ENCODE peak calls at places on chromosomes 5 and 9, in seven cellular contexts. R, M, D, G, V, P and B are unnamed samples. For H3K9me3 and H3K4me1, the result is how much of the 10 kb centered on the place peaks cover.

GRCh38 chr5:179167871-179168451 is 107.8 kb downstream of the ZNF354C start:
- DNase-seq in V (peak), D (no peak), G (no peak), M (no peak), P (no peak), R (no peak), B (no peak)

GRCh38 chr5:97986069-97986468 is 787.4 kb upstream of the RGMB start:
- DNase-seq in V (peak), P (no peak), R (no peak), G (peak), M (no peak), D (no peak), B (no peak)

GRCh38 chr9:33458444-33458843 is 11.1 kb upstream of the AQP3 start:
- DNase-seq in R (no peak), P (no peak), V (no peak), G (no peak), M (no peak), D (no peak), B (peak)

GRCh38 chr9:101366038-101366756 is 18.6 kb downstream of the BAAT start:
- DNase-seq in G (no peak), P (no peak), M (no peak), D (no peak), V (peak), R (no peak), B (no peak)

GRCh38 chr9:114048533-114049452 is 29.3 kb downstream of the AMBP start:
- DNase-seq in G (no peak), V (peak), D (no peak), M (no peak), R (peak), P (no peak), B (no peak)

GRCh38 chr5:141880961-141881801 is 3.0 kb upstream of the PCDH1 start:
- DNase-seq in V (peak), G (no peak), D (no peak), P (no peak), M (peak), R (no peak), B (no peak)

GRCh38 chr9:69200071-69200470 is 26.0 kb downstream of the TJP2 start:
- DNase-seq in P (no peak), D (no peak), M (no peak), G (no peak), V (no peak), R (no peak), B (no peak)

GRCh38 chr5:36692791-36693763 is 86.7 kb downstream of the SLC1A3 start:
- DNase-seq in P (peak), G (peak), V (peak), D (peak), M (peak), R (peak), B (peak)

GRCh38 chr9:759983-760715 is 81.3 kb upstream of the DMRT1 start:
- DNase-seq in V (no peak), D (no peak), R (peak), M (no peak), G (no peak), P (no peak), B (no peak)

GRCh38 chr9:116096853-116097252 is 56.7 kb upstream of the PAPPA start:
- DNase-seq in M (no peak), P (no peak), D (no peak), G (no peak), V (no peak), R (no peak), B (no peak)

GRCh38 chr9:18893051-18893450 is 140.0 kb downstream of the SAXO1 start:
- DNase-seq in V (no peak), M (no peak), R (no peak), G (no peak), P (no peak), D (no peak), B (no peak)

GRCh38 chr9:18896531-18897179 is 136.4 kb downstream of the SAXO1 start:
- DNase-seq in D (no peak), M (no peak), R (no peak), P (no peak), G (no peak), V (no peak), B (no peak)

GRCh38 chr9:18891946-18892670 is 140.9 kb downstream of the SAXO1 start:
- DNase-seq in D (no peak), M (no peak), R (no peak), P (no peak), G (no peak), V (no peak), B (no peak)

GRCh38 chr9:18893491-18893890 is 139.5 kb downstream of the SAXO1 start:
- DNase-seq in G (no peak), V (no peak), D (no peak), P (no peak), M (no peak), R (no peak), B (no peak)

DNA sequence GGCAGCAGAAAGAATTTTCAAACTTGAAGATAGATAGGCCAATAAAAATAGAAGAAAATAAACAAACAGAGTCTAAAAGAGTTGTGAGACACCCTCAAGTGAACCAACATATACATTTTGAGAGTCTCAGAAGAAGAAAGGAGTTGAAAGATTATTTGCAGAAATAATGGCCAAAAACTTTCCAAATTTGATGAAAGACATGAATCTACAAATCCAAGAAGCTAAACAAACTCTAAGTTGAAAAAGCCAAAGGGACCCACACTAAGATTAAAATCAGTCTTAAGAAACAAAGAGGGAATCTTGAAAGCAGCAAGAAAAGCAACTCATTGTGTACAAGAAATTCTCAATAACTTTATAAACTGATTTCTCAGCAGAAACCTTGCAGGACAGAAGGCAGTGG is 137.0 kb downstream of the SAXO1 start:
- DNase-seq in P (no peak), G (no peak), M (no peak), R (no peak), D (no peak), V (no peak), B (no peak)
- H3K9me3 ChIP-seq in P (under half), G (under half), M (under half), R (under half), D (under half), V (under half), B (under half)

GRCh38 chr9:99180199-99180598 is 41.5 kb downstream of the ALG2 start:
- DNase-seq in G (no peak), M (no peak), P (no peak), R (no peak), V (no peak), D (no peak), B (no peak)
- H3K4me1 ChIP-seq in G (under half), M (under half), P (under half), R (under half), V (under half), D (under half), B (under half)

GRCh38 chr5:118653926-118654325 is 334.4 kb downstream of the DTWD2 start:
- DNase-seq in G (no peak), V (no peak), P (no peak), M (no peak), D (no peak), R (no peak), B (no peak)

GRCh38 chr5:118653155-118653554 is 335.2 kb downstream of the DTWD2 start:
- DNase-seq in P (no peak), M (no peak), G (no peak), D (no peak), R (no peak), V (no peak), B (no peak)

GRCh38 chr5:118657576-118657975 is 330.8 kb downstream of the DTWD2 start:
- DNase-seq in P (no peak), M (no peak), V (no peak), D (no peak), R (no peak), G (no peak), B (no peak)
- H3K9me3 ChIP-seq in P (under half), M (under half), V (under half), D (under half), R (under half), G (under half), B (under half)

GRCh38 chr9:126471084-126471611 is 142.6 kb upstream of the LMX1B start:
- DNase-seq in R (peak), M (peak), V (no peak), G (no peak), D (no peak), P (peak), B (peak)
- H3K4me1 ChIP-seq in R (under half), M (under half), V (half or more), G (under half), D (under half), P (under half), B (under half)

DNA sequence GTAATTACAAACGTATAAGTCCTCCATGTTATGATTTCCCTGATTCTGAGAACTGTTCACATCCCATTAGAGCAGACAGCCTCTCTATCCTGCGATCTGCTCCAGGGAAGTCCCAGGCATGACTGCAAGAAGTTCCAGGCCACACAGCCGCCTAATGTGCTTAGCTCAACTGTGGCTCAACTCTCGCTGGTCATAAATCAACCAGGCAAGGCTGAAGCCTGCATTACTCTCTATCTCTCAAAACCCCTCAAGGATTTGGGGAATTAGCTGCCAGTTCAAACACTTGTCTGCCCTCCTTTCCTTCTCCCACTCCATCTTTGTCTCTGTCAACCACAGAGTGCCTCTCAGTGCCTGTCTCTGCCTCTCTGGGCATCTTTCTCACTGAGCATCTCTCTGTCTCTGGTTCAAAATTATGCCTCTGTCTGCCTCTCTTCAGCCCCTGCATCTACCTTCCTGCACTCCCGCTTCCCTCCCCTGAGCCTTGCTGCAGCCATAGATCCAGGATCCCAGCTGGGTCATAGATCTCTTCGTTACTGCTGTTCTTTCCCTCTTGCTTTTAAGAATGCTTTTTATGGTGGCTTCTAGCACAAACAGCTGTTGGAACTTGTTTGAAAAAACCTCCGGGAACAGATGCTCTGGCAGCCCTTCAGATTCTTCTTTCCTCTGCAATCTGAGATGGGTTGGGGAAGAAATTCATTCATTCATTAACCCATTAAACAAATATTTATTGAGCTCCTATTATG is 27.9 kb upstream of the GALNT10 start:
- DNase-seq in D (no peak), P (no peak), R (no peak), G (no peak), M (no peak), V (no peak), B (no peak)
- H3K9me3 ChIP-seq in D (under half), P (under half), R (under half), G (under half), M (under half), V (under half), B (under half)